ENCODE peak calls at places on chromosomes 5 and 9, in ten cellular contexts. Y, A, J, E, G, C, V, S, M and O are unnamed samples. For H3K9me3 and H3K36me3, the result is how much of the 10 kb centered on the place peaks cover.

GRCh38 chr9:130444565-130445221 is at the start of gene ASS1:
- DNase-seq in Y (peak), A (peak), J (no peak), E (peak), G (peak), C (peak), V (peak), S (peak), M (no peak), O (no peak)

GRCh38 chr5:122195784-122196394 is 66.5 kb downstream of the ZNF474 start:
- DNase-seq in Y (peak), A (peak), J (no peak), E (no peak), G (no peak), C (peak), V (no peak), S (no peak), M (peak), O (no peak)

GRCh38 chr9:97735070-97735600 is 38.0 kb upstream of the XPA start:
- DNase-seq in Y (no peak), A (no peak), J (no peak), E (no peak), G (no peak), C (no peak), V (no peak), S (no peak), M (no peak), O (no peak)

GRCh38 chr5:17275279-17276158 is 58.1 kb downstream of the BASP1 start:
- DNase-seq in Y (no peak), A (no peak), J (no peak), E (no peak), G (no peak), C (no peak), V (no peak), S (no peak), M (no peak), O (no peak)

GRCh38 chr9:84271004-84271886 is 69.3 kb downstream of the SLC28A3 start:
- DNase-seq in Y (peak), A (no peak), J (peak), E (peak), G (no peak), C (peak), V (peak), S (no peak), M (peak), O (no peak)

GRCh38 chr9:91771027-91771426 is 179.0 kb downstream of the ROR2 start:
- DNase-seq in Y (peak), A (peak), J (no peak), E (peak), G (peak), C (peak), V (peak), S (no peak), M (peak), O (no peak)

GRCh38 chr5:103031607-103032006 is 88.3 kb downstream of the GIN1 start:
- DNase-seq in Y (no peak), A (peak), J (no peak), E (no peak), G (no peak), C (peak), V (no peak), S (no peak), M (no peak), O (no peak)

GRCh38 chr5:124053340-124053739 is 541.4 kb downstream of the CSNK1G3 start:
- DNase-seq in Y (no peak), A (no peak), J (no peak), E (no peak), G (no peak), C (no peak), V (no peak), S (no peak), M (no peak), O (no peak)

GRCh38 chr5:165573445-165573844 is 2068.0 kb downstream of the MAT2B start:
- DNase-seq in Y (no peak), A (peak), J (no peak), E (no peak), G (no peak), C (no peak), V (no peak), S (no peak), M (peak), O (no peak)

GRCh38 chr5:17743580-17744435 is 109.5 kb downstream of the TAF11L14 start:
- DNase-seq in Y (no peak), A (peak), J (no peak), E (no peak), G (no peak), C (peak), V (no peak), S (no peak), M (peak), O (no peak)

GRCh38 chr5:32645246-32645645 is 59.9 kb downstream of the SUB1 start:
- DNase-seq in Y (no peak), A (no peak), J (no peak), E (no peak), G (no peak), C (peak), V (no peak), S (no peak), M (no peak), O (no peak)

GRCh38 chr9:82223442-82223841 is 234.9 kb downstream of the SPATA31D1 start:
- DNase-seq in Y (no peak), A (no peak), J (no peak), E (no peak), G (no peak), C (peak), V (no peak), S (no peak), M (peak), O (no peak)

GRCh38 chr5:81425569-81425968 is 31.6 kb upstream of the ACOT12 start:
- DNase-seq in Y (peak), A (peak), J (peak), E (no peak), G (no peak), C (peak), V (no peak), S (no peak), M (peak), O (no peak)

GRCh38 chr5:170570492-170570891 is 66.7 kb downstream of the KCNIP1 start:
- DNase-seq in Y (no peak), A (no peak), J (no peak), E (no peak), G (no peak), C (no peak), V (no peak), S (no peak), M (no peak), O (no peak)

GRCh38 chr9:127686461-127687393 is 20.1 kb upstream of the CFAP157 start:
- DNase-seq in Y (no peak), A (no peak), J (no peak), E (no peak), G (no peak), C (no peak), V (no peak), S (no peak), M (no peak), O (no peak)

GRCh38 chr5:103166704-103167103 is 46.6 kb downstream of the PPIP5K2 start:
- DNase-seq in Y (no peak), A (no peak), J (no peak), E (no peak), G (no peak), C (no peak), V (no peak), S (no peak), M (no peak), O (no peak)

GRCh38 chr9:136364942-136365774 is 1.6 kb upstream of the DNLZ start:
- DNase-seq in Y (no peak), A (no peak), J (no peak), E (no peak), G (no peak), C (no peak), V (no peak), S (no peak), M (no peak), O (no peak)

GRCh38 chr5:151058891-151059611 is 21.8 kb downstream of the TNIP1 start:
- DNase-seq in Y (no peak), A (no peak), J (no peak), E (no peak), G (no peak), C (no peak), V (no peak), S (no peak), M (no peak), O (no peak)

GRCh38 chr5:95791751-95792150 is 30.8 kb downstream of the GLRX start:
- DNase-seq in Y (no peak), A (no peak), J (no peak), E (no peak), G (no peak), C (no peak), V (no peak), S (no peak), M (no peak), O (no peak)

GRCh38 chr5:81629986-81630385 is 120.9 kb downstream of the SSBP2 start:
- DNase-seq in Y (no peak), A (no peak), J (no peak), E (no peak), G (no peak), C (no peak), V (no peak), S (no peak), M (peak), O (no peak)

GRCh38 chr9:121773954-121774714 is 122.7 kb downstream of the DAB2IP start:
- DNase-seq in Y (no peak), A (no peak), J (no peak), E (no peak), G (no peak), C (no peak), V (no peak), S (peak), M (no peak), O (no peak)

GRCh38 chr9:93673271-93673843 is 97.0 kb downstream of the PHF2 start:
- DNase-seq in Y (no peak), A (no peak), J (no peak), E (peak), G (no peak), C (peak), V (peak), S (peak), M (no peak), O (no peak)

GRCh38 chr5:132394681-132395259 is 25.3 kb downstream of the SLC22A5 start:
- DNase-seq in Y (no peak), A (no peak), J (no peak), E (no peak), G (no peak), C (no peak), V (no peak), S (peak), M (no peak), O (no peak)

GRCh38 chr9:129880654-129881546 is 45.6 kb downstream of the USP20 start:
- DNase-seq in Y (peak), A (no peak), J (no peak), E (no peak), G (no peak), C (peak), V (no peak), S (no peak), M (peak), O (no peak)

GRCh38 chr9:69324549-69325401 is at the start of gene ENTREP1:
- DNase-seq in Y (peak), A (peak), J (no peak), E (peak), G (peak), C (peak), V (no peak), S (peak), M (no peak), O (no peak)

GRCh38 chr9:137026828-137027227 is 1.2 kb downstream of the ABCA2 start:
- DNase-seq in Y (no peak), A (no peak), J (no peak), E (no peak), G (no peak), C (no peak), V (no peak), S (peak), M (no peak), O (no peak)

DNA sequence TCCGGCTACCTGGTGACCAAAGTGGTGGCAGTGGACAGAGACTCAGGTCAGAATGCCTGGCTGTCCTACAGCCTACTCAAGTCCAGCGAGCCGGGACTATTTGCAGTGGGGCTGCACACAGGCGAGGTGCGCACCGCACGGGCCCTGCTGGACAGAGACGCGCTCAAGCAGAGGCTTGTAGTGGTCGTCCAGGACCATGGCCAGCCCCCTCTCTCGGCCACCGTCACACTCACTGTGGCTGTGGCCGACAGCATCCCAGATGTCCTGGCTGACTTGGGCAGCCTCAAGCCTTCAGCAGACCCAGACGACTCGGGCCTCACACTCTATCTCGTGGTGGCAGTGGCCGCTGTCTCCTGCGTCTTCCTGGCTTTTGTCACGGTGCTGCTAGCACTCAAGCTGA is 2.1 kb downstream of the PCDHGA4 start:
- DNase-seq in Y (no peak), A (no peak), J (no peak), E (no peak), G (no peak), C (no peak), V (no peak), S (no peak), M (no peak), O (no peak)
- H3K9me3 ChIP-seq in Y (under half), A (under half), J (under half), E (under half), G (under half), C (under half), V (under half), S (under half), M (half or more), O (under half)

GRCh38 chr9:117462926-117463325 is 48.1 kb upstream of the ASTN2 start:
- DNase-seq in Y (no peak), A (no peak), J (no peak), E (no peak), G (no peak), C (no peak), V (no peak), S (no peak), M (no peak), O (no peak)

GRCh38 chr9:117466111-117466510 is 51.3 kb upstream of the ASTN2 start:
- DNase-seq in Y (no peak), A (no peak), J (no peak), E (no peak), G (no peak), C (no peak), V (no peak), S (no peak), M (no peak), O (no peak)

GRCh38 chr9:117460743-117461142 is 45.9 kb upstream of the ASTN2 start:
- DNase-seq in Y (no peak), A (no peak), J (no peak), E (no peak), G (no peak), C (no peak), V (no peak), S (no peak), M (no peak), O (no peak)

GRCh38 chr9:117461386-117461785 is 46.5 kb upstream of the ASTN2 start:
- DNase-seq in Y (no peak), A (no peak), J (no peak), E (no peak), G (no peak), C (no peak), V (no peak), S (no peak), M (no peak), O (no peak)

GRCh38 chr9:117464941-117465616 is 50.2 kb upstream of the ASTN2 start:
- DNase-seq in Y (no peak), A (no peak), J (no peak), E (no peak), G (no peak), C (no peak), V (no peak), S (no peak), M (no peak), O (no peak)
- H3K4me3 ChIP-seq in Y (no peak), A (no peak), J (no peak), E (no peak), G (no peak), C (no peak), V (no peak), S (no peak), M (no peak), O (no peak)

GRCh38 chr9:116466289-116467012 is 220.7 kb upstream of the TRIM32 start:
- DNase-seq in Y (no peak), A (no peak), J (no peak), E (no peak), G (no peak), C (peak), V (no peak), S (peak), M (peak), O (no peak)

GRCh38 chr9:116467740-116468351 is 219.3 kb upstream of the TRIM32 start:
- DNase-seq in Y (no peak), A (no peak), J (no peak), E (no peak), G (no peak), C (no peak), V (no peak), S (peak), M (no peak), O (no peak)

GRCh38 chr9:116465591-116466288 is 221.4 kb upstream of the TRIM32 start:
- DNase-seq in Y (no peak), A (no peak), J (no peak), E (no peak), G (no peak), C (no peak), V (no peak), S (no peak), M (no peak), O (no peak)

GRCh38 chr9:116469128-116469527 is 218.0 kb upstream of the TRIM32 start:
- DNase-seq in Y (no peak), A (no peak), J (no peak), E (no peak), G (no peak), C (no peak), V (no peak), S (no peak), M (no peak), O (no peak)

DNA sequence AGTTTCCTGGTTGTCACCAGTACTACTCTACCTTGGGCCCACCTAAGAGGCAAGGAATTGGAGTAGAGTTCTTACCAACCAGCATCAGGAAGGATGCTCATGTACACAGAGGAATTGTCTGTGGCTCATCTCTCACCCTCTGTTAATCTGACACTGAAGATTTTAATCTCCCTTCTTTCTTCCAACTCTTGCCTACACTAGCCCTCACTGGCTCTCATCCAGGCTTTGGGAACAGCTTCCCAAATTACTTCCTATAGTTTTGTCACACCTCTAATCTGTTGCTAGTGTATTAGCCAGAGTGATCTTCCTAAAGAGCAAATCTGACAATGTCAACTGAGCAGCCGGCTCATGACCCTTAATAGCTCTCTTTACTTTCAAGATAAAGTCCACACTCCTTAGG is 218.7 kb upstream of the TRIM32 start:
- DNase-seq in Y (no peak), A (no peak), J (no peak), E (no peak), G (no peak), C (no peak), V (no peak), S (no peak), M (no peak), O (no peak)
- H3K36me3 ChIP-seq in Y (under half), A (under half), J (under half), E (under half), G (under half), C (under half), V (under half), S (under half), M (under half), O (under half)

DNA sequence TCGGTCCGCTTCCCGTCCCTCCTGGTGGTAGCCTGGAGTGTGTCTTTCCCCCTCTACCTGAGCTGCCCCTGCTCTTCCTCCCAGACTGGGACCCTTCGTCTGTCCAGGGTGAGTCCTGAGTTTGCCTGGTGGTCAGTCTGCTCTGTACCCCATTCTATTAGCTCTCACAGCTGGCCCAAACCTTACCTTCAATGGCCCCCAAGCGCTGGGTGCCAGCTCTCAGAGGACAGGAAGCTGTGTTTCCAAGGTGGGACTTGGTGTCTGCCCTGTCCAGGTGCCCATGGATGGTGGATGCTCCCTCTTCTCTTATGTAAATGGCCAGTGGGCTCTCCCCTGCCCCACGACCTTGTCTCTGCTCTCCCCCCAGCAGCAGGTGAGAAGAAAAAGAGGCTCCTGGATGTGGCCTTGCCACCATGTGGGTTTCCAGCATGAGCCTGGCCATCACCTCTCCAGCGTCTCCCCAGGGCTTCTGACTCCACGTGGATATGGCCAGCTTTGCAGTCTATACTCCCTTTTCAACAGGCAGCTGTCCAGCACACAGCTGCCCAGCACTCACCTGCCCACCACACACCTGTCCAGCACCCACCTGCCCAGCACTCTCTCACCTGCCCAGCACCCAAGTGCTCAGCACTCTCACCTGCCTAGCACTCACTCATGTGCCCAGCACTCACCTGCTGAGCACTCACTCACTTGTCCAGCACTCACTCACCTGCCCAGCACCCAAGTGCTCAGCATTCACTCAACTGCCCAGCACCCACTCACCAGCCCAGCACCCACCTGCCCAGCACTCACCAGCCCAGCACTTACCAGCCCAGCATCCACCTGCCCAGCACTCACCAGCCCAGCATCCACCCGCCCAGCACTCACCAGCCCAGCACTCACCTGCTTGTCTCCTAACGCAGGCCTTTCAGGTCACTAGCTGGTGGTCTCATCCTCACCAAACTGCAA is 136.2 kb upstream of the IRX2 start:
- DNase-seq in Y (no peak), A (no peak), J (no peak), E (no peak), G (no peak), C (no peak), V (no peak), S (peak), M (no peak), O (no peak)
- H3K9me3 ChIP-seq in Y (under half), A (under half), J (under half), E (under half), G (under half), C (under half), V (under half), S (under half), M (under half), O (under half)

GRCh38 chr5:73437126-73438047 is 11.2 kb downstream of the FOXD1 start:
- DNase-seq in Y (peak), A (peak), J (no peak), E (peak), G (no peak), C (no peak), V (no peak), S (no peak), M (peak), O (no peak)
- H3K4me3 ChIP-seq in Y (peak), A (peak), J (no peak), E (peak), G (no peak), C (peak), V (no peak), S (peak), M (peak), O (no peak)

GRCh38 chr9:77911928-77912327 is 119.7 kb downstream of the GNAQ start:
- DNase-seq in Y (no peak), A (no peak), J (no peak), E (no peak), G (no peak), C (no peak), V (no peak), S (no peak), M (no peak), O (no peak)

GRCh38 chr9:77915744-77916143 is 115.9 kb downstream of the GNAQ start:
- DNase-seq in Y (no peak), A (no peak), J (no peak), E (no peak), G (no peak), C (no peak), V (no peak), S (no peak), M (no peak), O (no peak)

GRCh38 chr9:77912895-77913693 is 118.5 kb downstream of the GNAQ start:
- DNase-seq in Y (no peak), A (peak), J (no peak), E (no peak), G (no peak), C (peak), V (no peak), S (no peak), M (peak), O (no peak)

GRCh38 chr9:77917800-77918199 is 113.8 kb downstream of the GNAQ start:
- DNase-seq in Y (no peak), A (no peak), J (no peak), E (no peak), G (no peak), C (no peak), V (no peak), S (no peak), M (no peak), O (no peak)

GRCh38 chr9:77916410-77916819 is 115.2 kb downstream of the GNAQ start:
- DNase-seq in Y (no peak), A (no peak), J (no peak), E (no peak), G (no peak), C (no peak), V (no peak), S (no peak), M (no peak), O (no peak)
- H3K36me3 ChIP-seq in Y (under half), A (under half), J (under half), E (under half), G (under half), C (under half), V (under half), S (under half), M (under half), O (under half)